ENCODE peak calls at places on chromosomes 11 and 22, in ten cellular contexts. P is stomach; H is nucleus accumbens; X is AML-193; G is CD4-positive, alpha-beta memory T cell; D is ELF-1; J is activated CD4-positive, alpha-beta T cell treated with anti-CD3 and anti-CD28 coated beads, Interleukin-2, amount 50 U/mL, for 24 hours; Q is stimulated activated CD4-positive, alpha-beta T cell treated with anti-CD3 and anti-CD28 coated beads, Interleukin-2, amount 100 ng/mL, for 48 hours; N is endothelial cell; M is mesendoderm. Y is an unnamed sample.

GRCh38 chr11:29184939-29185890 is 831.6 kb downstream of the KCNA4 start:
- DNase-seq in P (no peak), H (no peak), X (no peak), G (no peak), D (no peak), J (no peak), Q (no peak), N (no peak), M (peak), Y (peak)

GRCh38 chr11:45530776-45531175 is 134.6 kb downstream of the CHST1 start:
- DNase-seq in P (no peak), H (no peak), X (no peak), G (no peak), D (no peak), J (no peak), Q (no peak), N (no peak), M (no peak), Y (no peak)

GRCh38 chr11:85941380-85941973 is 86.3 kb downstream of the CCDC83 start:
- DNase-seq in P (peak), H (no peak), X (peak), G (no peak), D (peak), J (peak), Q (peak), N (peak), M (peak), Y (peak)

GRCh38 chr11:72391638-72392423 is 42.5 kb downstream of the CLPB start:
- DNase-seq in P (no peak), H (no peak), X (no peak), G (no peak), D (no peak), J (no peak), Q (no peak), N (no peak), M (no peak), Y (peak)

GRCh38 chr22:36237462-36238347 is 1.6 kb downstream of the APOL2 start:
- DNase-seq in P (no peak), H (no peak), X (no peak), G (peak), D (no peak), J (no peak), Q (no peak), N (no peak), M (no peak), Y (no peak)

GRCh38 chr11:128179049-128179448 is 408.3 kb downstream of the ETS1 start:
- DNase-seq in P (no peak), H (no peak), X (no peak), G (no peak), D (no peak), J (no peak), Q (no peak), N (no peak), M (no peak), Y (no peak)

GRCh38 chr22:24101966-24102365 is 79.3 kb upstream of the SUSD2 start:
- DNase-seq in P (no peak), H (no peak), X (no peak), G (no peak), D (no peak), J (no peak), Q (no peak), N (no peak), M (peak), Y (peak)

GRCh38 chr11:35323076-35323868 is 96.1 kb downstream of the SLC1A2 start:
- DNase-seq in P (no peak), H (no peak), X (no peak), G (no peak), D (no peak), J (no peak), Q (no peak), N (no peak), M (no peak), Y (no peak)

GRCh38 chr11:10488581-10489443 is 33.7 kb downstream of the AMPD3 start:
- DNase-seq in P (peak), H (no peak), X (no peak), G (peak), D (no peak), J (no peak), Q (no peak), N (no peak), M (no peak), Y (no peak)

GRCh38 chr11:64372802-64373597 is 14.0 kb downstream of the RPS6KA4 start:
- DNase-seq in P (no peak), H (no peak), X (no peak), G (no peak), D (peak), J (no peak), Q (no peak), N (no peak), M (peak), Y (peak)

GRCh38 chr11:13118194-13118593 is 109.1 kb downstream of the RASSF10 start:
- DNase-seq in P (no peak), H (no peak), X (no peak), G (no peak), D (no peak), J (no peak), Q (no peak), N (no peak), M (no peak), Y (no peak)

GRCh38 chr11:8754241-8754640 is 71.6 kb downstream of the RPL27A start:
- DNase-seq in P (no peak), H (no peak), X (no peak), G (no peak), D (no peak), J (no peak), Q (no peak), N (no peak), M (no peak), Y (no peak)

GRCh38 chr11:16977136-16978020 is 36.8 kb downstream of the PLEKHA7 start:
- DNase-seq in P (peak), H (no peak), X (no peak), G (no peak), D (no peak), J (no peak), Q (no peak), N (no peak), M (no peak), Y (no peak)

GRCh38 chr22:37896181-37896592 is 9.9 kb upstream of the MICALL1 start:
- DNase-seq in P (peak), H (no peak), X (no peak), G (peak), D (peak), J (no peak), Q (no peak), N (peak), M (peak), Y (peak)